ENCODE peak calls at places on chromosomes 2 and 18, in four cellular contexts. Y is cardiac muscle cell, O is fibroblast of the aortic adventitia, M is body of pancreas. Z is an unnamed sample.

GRCh38 chr2:26363958-26364357 is 17.4 kb upstream of the ADGRF3 start:
- DNase-seq in Y (no peak), O (no peak), M (no peak), Z (no peak)

GRCh38 chr2:128402921-128403670 is 84.4 kb upstream of the HS6ST1 start:
- DNase-seq in Y (no peak), M (no peak), O (no peak), Z (no peak)

GRCh38 chr2:189155795-189156194 is 23.8 kb downstream of the COL5A2 start:
- DNase-seq in Y (no peak), O (peak), M (no peak), Z (no peak)

GRCh38 chr2:147351789-147352188 is 493.0 kb upstream of the ACVR2A start:
- DNase-seq in Y (no peak), O (no peak), M (peak), Z (no peak)

GRCh38 chr2:237742614-237743013 is 56.0 kb upstream of the RBM44 start:
- DNase-seq in O (no peak), Y (no peak), M (no peak), Z (no peak)

GRCh38 chr18:50307738-50308470 is 20.4 kb upstream of the CXXC1 start:
- DNase-seq in O (peak), M (peak), Y (peak), Z (peak)

GRCh38 chr18:3552305-3552704 is 102.3 kb downstream of the TGIF1 start:
- DNase-seq in M (no peak), O (no peak), Y (no peak), Z (no peak)

GRCh38 chr2:160062283-160063005 is at the start of gene PLA2R1:
- DNase-seq in M (peak), Y (peak), O (peak), Z (no peak)

GRCh38 chr18:1585881-1586488 is 681.3 kb downstream of the ADCYAP1 start:
- DNase-seq in O (peak), Y (peak), M (no peak), Z (peak)

GRCh38 chr2:216423071-216423470 is 10.8 kb downstream of the SMARCAL1 start:
- DNase-seq in M (no peak), Y (no peak), O (no peak), Z (no peak)

GRCh38 chr2:12766421-12766879 is 49.7 kb downstream of the TRIB2 start:
- DNase-seq in Y (no peak), M (no peak), O (peak), Z (no peak)

GRCh38 chr18:7116832-7117389 is 686 bp downstream of the LAMA1 start:
- DNase-seq in M (no peak), O (no peak), Y (peak), Z (no peak)

GRCh38 chr2:200765139-200765951 is 46.4 kb upstream of the BZW1 start:
- DNase-seq in M (peak), Y (no peak), O (peak), Z (no peak)

GRCh38 chr2:236305964-236306605 is 41.9 kb upstream of the ASB18 start:
- DNase-seq in Y (no peak), O (no peak), M (no peak), Z (no peak)

GRCh38 chr18:7466190-7466589 is 100.9 kb upstream of the PTPRM start:
- DNase-seq in M (peak), Y (no peak), O (no peak), Z (no peak)

GRCh38 chr2:106334802-106335201 is 133.4 kb downstream of the RGPD3 start:
- DNase-seq in M (no peak), O (no peak), Y (no peak), Z (no peak)

GRCh38 chr2:98915751-98916358 is 20.2 kb downstream of the CRACDL start:
- DNase-seq in O (peak), Y (no peak), M (no peak), Z (no peak)

DNA sequence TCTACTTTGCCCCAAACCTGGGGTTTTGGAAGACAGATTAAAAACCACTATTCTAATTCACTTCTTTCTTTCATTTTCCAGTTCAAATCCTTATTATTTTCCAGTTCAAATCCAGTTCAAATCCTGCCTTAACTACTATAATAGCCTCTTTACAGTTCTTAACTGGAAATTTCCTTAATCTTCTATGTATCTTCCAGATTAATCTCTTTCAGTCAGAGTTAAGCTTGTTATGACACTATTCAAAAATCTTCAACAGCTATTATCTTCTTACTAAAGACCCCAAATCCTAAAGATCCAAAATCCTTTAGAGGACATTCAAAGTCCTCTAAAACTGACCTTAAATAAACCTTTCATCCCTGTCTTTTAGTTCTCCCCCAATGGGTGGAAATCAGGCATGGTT is 30.1 kb downstream of the EIF2AK3 start:
- DNase-seq in M (no peak), Y (no peak), O (no peak), Z (no peak)
- TF ChIP-seq CTCF in M (no peak), Y (no peak), O (no peak), Z (no peak)

GRCh38 chr2:211939177-211939576 is 599.4 kb downstream of the ERBB4 start:
- DNase-seq in Y (no peak), M (no peak), O (no peak), Z (no peak)
- TF ChIP-seq CTCF in Y (no peak), M (no peak), O (no peak), Z (no peak)

DNA sequence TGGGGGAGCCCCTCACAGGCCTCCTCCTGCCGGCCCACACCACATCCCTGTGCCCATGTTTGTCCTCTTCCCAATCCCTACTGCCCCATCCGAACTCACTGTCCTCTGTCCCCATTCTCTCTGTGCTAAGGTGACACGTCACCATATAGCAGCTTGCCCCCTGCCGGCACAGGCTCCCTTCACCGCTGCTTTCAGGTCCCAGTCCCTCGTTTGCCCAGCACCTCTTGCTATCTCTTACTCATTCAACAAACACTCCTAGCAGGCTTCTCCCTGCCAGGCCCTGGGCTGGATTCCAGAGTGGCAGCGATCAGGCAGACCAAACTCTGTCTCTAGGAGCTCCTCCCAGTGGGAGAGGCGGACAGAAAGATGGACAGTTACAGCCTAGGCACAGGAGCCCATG is 74.3 kb downstream of the TFCP2L1 start:
- DNase-seq in M (peak), O (no peak), Y (no peak), Z (no peak)
- TF ChIP-seq CTCF in M (peak), O (no peak), Y (no peak), Z (no peak)

GRCh38 chr2:104375206-104375605 is 478.7 kb upstream of the POU3F3 start:
- DNase-seq in Y (no peak), O (no peak), M (no peak), Z (no peak)
- TF ChIP-seq CTCF in Y (no peak), O (no peak), M (no peak), Z (no peak)

GRCh38 chr18:68733693-68734092 is 18.8 kb upstream of the TMX3 start:
- DNase-seq in M (no peak), Y (no peak), O (no peak), Z (no peak)
- TF ChIP-seq CTCF in M (no peak), Y (no peak), O (no peak), Z (no peak)

GRCh38 chr2:233492738-233493137 is 73.8 kb downstream of the USP40 start:
- DNase-seq in Y (no peak), M (no peak), O (no peak), Z (no peak)

GRCh38 chr2:233489666-233490065 is 76.9 kb downstream of the USP40 start:
- DNase-seq in Y (no peak), O (peak), M (no peak), Z (no peak)

GRCh38 chr2:233490831-233491230 is 75.8 kb downstream of the USP40 start:
- DNase-seq in O (no peak), Y (no peak), M (no peak), Z (no peak)

GRCh38 chr2:233492078-233492477 is 74.5 kb downstream of the USP40 start:
- DNase-seq in Y (no peak), M (no peak), O (no peak), Z (no peak)

GRCh38 chr2:233491326-233491725 is 75.3 kb downstream of the USP40 start:
- DNase-seq in O (no peak), M (no peak), Y (no peak), Z (no peak)
- TF ChIP-seq CTCF in O (no peak), M (no peak), Y (no peak), Z (no peak)

GRCh38 chr18:23894661-23895175 is 119.8 kb upstream of the TTC39C start:
- DNase-seq in O (no peak), Y (no peak), M (no peak), Z (no peak)
- TF ChIP-seq CTCF in O (no peak), Y (no peak), M (no peak), Z (no peak)

GRCh38 chr2:164542584-164543021 is 78.7 kb downstream of the GRB14 start:
- DNase-seq in M (no peak), O (peak), Y (no peak), Z (no peak)

GRCh38 chr2:164535280-164536025 is 85.8 kb downstream of the GRB14 start:
- DNase-seq in Y (peak), O (no peak), M (peak), Z (no peak)

DNA sequence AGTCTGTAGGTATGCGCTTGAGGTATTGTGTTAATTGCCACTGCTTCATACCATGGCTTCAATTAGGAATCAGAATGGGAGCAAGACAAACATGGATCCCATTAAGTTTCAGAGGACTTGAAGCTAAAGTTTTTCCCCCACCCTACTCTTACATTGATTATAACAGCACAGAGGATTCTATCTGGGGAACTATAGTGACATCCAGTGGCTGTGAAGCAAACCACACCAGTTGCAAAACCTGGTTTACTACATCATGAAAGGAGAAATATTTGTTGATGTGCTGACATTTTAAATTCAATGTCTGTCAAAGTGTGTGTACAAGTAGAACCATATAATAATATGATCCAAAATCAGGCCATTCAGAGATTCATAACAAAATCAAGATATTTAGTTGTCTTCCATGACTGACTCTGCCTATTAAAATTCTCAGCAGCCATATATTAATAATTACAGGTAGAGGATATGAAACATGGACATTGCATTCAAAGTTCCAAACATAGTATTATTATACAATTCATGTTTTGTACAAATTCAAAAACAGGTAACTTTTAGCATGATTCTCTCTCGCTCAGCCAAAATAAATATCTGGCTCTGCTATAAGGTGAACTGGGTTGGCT is 82.9 kb downstream of the GRB14 start:
- DNase-seq in Y (peak), O (peak), M (peak), Z (peak)
- TF ChIP-seq CTCF in Y (peak), O (peak), M (peak), Z (peak)

DNA sequence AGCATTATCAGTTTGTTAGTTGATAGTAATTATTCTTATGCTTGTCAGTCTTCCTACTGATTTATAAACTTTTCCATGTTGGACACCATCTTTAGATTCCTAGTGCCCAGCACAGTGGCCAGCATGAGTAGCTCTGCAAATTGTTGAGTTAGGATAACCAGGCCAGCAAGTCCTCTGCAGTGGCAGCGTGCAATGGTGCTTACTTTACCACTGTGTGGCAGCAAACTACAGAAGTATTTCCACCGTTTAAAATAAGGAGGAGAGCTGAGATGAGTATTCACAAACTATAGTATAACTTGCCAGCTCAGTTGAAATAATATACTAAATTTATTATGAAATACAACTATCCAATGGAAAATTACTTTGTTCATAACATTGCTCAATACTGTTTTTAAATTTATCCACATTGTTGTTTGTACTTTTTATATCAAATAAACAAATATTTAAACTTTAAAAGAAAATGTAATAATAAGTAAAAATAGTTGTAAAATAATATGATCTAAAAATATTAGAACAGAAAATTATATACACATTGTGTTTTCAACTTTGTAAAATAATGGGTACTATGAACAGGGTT is 9.3 kb upstream of the THADA start:
- DNase-seq in O (peak), Y (peak), M (peak), Z (peak)
- TF ChIP-seq CTCF in O (peak), Y (peak), M (no peak), Z (peak)

Z was measured in GM13976.